ENCODE peak calls at places on chromosomes 12 and 14, in six cellular contexts. One of them, this sample, is unnamed. For H3K4me1 and H3K27me3, the result is how much of the 10 kb centered on the place peaks cover.

GRCh38 chr14:61140271-61140670 is 140.9 kb downstream of the TMEM30B start:
- DNase-seq in IMR-90: peak
- DNase-seq in neural progenitor cell: no peak
- DNase-seq in tibial artery: no peak
- DNase-seq in left ventricle myocardium inferior: no peak
- DNase-seq in HCT116: no peak
- DNase-seq in this sample: no peak

GRCh38 chr14:96417254-96417653 is 25.3 kb downstream of the AK7 start:
- DNase-seq in IMR-90: no peak
- DNase-seq in neural progenitor cell: no peak
- DNase-seq in tibial artery: no peak
- DNase-seq in left ventricle myocardium inferior: no peak
- DNase-seq in HCT116: no peak
- DNase-seq in this sample: no peak

GRCh38 chr12:108214486-108214885 is 85.4 kb downstream of the WSCD2 start:
- DNase-seq in IMR-90: peak
- DNase-seq in neural progenitor cell: peak
- DNase-seq in tibial artery: no peak
- DNase-seq in left ventricle myocardium inferior: peak
- DNase-seq in HCT116: no peak
- DNase-seq in this sample: no peak

GRCh38 chr14:95039259-95039992 is 117.9 kb downstream of the DICER1 start:
- DNase-seq in IMR-90: no peak
- DNase-seq in neural progenitor cell: no peak
- DNase-seq in tibial artery: no peak
- DNase-seq in left ventricle myocardium inferior: no peak
- DNase-seq in HCT116: no peak
- DNase-seq in this sample: peak

GRCh38 chr14:52950410-52950897 is 396 bp downstream of the FERMT2 start:
- DNase-seq in IMR-90: peak
- DNase-seq in neural progenitor cell: peak
- DNase-seq in tibial artery: peak
- DNase-seq in left ventricle myocardium inferior: peak
- DNase-seq in HCT116: no peak
- DNase-seq in this sample: peak

GRCh38 chr14:89954045-89955021 is at the start of gene EFCAB11:
- DNase-seq in IMR-90: peak
- DNase-seq in neural progenitor cell: peak
- DNase-seq in tibial artery: peak
- DNase-seq in left ventricle myocardium inferior: peak
- DNase-seq in HCT116: peak
- DNase-seq in this sample: peak

GRCh38 chr14:39426605-39427004 is 5.6 kb downstream of the FBXO33 start:
- DNase-seq in IMR-90: peak
- DNase-seq in neural progenitor cell: no peak
- DNase-seq in tibial artery: no peak
- DNase-seq in left ventricle myocardium inferior: no peak
- DNase-seq in HCT116: no peak
- DNase-seq in this sample: no peak

GRCh38 chr12:95259368-95259767 is 41.8 kb downstream of the VEZT start:
- DNase-seq in IMR-90: no peak
- DNase-seq in neural progenitor cell: no peak
- DNase-seq in tibial artery: no peak
- DNase-seq in left ventricle myocardium inferior: no peak
- DNase-seq in HCT116: no peak
- DNase-seq in this sample: no peak

GRCh38 chr14:64504310-64504896 is at the start of gene ZBTB1:
- DNase-seq in IMR-90: peak
- DNase-seq in neural progenitor cell: peak
- DNase-seq in tibial artery: peak
- DNase-seq in left ventricle myocardium inferior: peak
- DNase-seq in HCT116: peak
- DNase-seq in this sample: peak

GRCh38 chr14:77103954-77104353 is 5.9 kb downstream of the CIPC start:
- DNase-seq in IMR-90: no peak
- DNase-seq in neural progenitor cell: no peak
- DNase-seq in tibial artery: no peak
- DNase-seq in left ventricle myocardium inferior: no peak
- DNase-seq in HCT116: no peak
- DNase-seq in this sample: no peak

GRCh38 chr14:22556990-22557623 is 31.9 kb downstream of the DAD1 start:
- DNase-seq in IMR-90: peak
- DNase-seq in neural progenitor cell: peak
- DNase-seq in tibial artery: peak
- DNase-seq in left ventricle myocardium inferior: peak
- DNase-seq in HCT116: peak
- DNase-seq in this sample: peak

GRCh38 chr12:49615725-49616124 is 7.6 kb upstream of the PRPF40B start:
- DNase-seq in IMR-90: peak
- DNase-seq in neural progenitor cell: no peak
- DNase-seq in tibial artery: no peak
- DNase-seq in left ventricle myocardium inferior: no peak
- DNase-seq in HCT116: no peak
- DNase-seq in this sample: no peak

GRCh38 chr12:105773501-105773900 is 365.3 kb downstream of the NUAK1 start:
- DNase-seq in IMR-90: no peak
- DNase-seq in neural progenitor cell: no peak
- DNase-seq in tibial artery: no peak
- DNase-seq in left ventricle myocardium inferior: no peak
- DNase-seq in HCT116: no peak
- DNase-seq in this sample: no peak

GRCh38 chr12:68310370-68310769 is 21.8 kb downstream of the MDM1 start:
- DNase-seq in IMR-90: peak
- DNase-seq in neural progenitor cell: no peak
- DNase-seq in tibial artery: no peak
- DNase-seq in left ventricle myocardium inferior: no peak
- DNase-seq in HCT116: no peak
- DNase-seq in this sample: no peak

GRCh38 chr14:62079035-62079434 is 316.8 kb downstream of the SNAPC1 start:
- DNase-seq in IMR-90: no peak
- DNase-seq in neural progenitor cell: peak
- DNase-seq in tibial artery: no peak
- DNase-seq in left ventricle myocardium inferior: no peak
- DNase-seq in HCT116: no peak
- DNase-seq in this sample: no peak

GRCh38 chr14:50335389-50335788 is 23.3 kb downstream of the DMAC2L start:
- DNase-seq in IMR-90: peak
- DNase-seq in neural progenitor cell: peak
- DNase-seq in tibial artery: peak
- DNase-seq in left ventricle myocardium inferior: peak
- DNase-seq in HCT116: no peak
- DNase-seq in this sample: peak

GRCh38 chr12:106493531-106493930 is 89.3 kb upstream of the RFX4 start:
- DNase-seq in IMR-90: no peak
- DNase-seq in neural progenitor cell: peak
- DNase-seq in tibial artery: no peak
- DNase-seq in left ventricle myocardium inferior: no peak
- DNase-seq in HCT116: no peak
- DNase-seq in this sample: no peak

GRCh38 chr12:57809425-57809824 is 9.1 kb downstream of the AVIL start:
- DNase-seq in IMR-90: no peak
- DNase-seq in neural progenitor cell: no peak
- DNase-seq in tibial artery: no peak
- DNase-seq in left ventricle myocardium inferior: no peak
- DNase-seq in HCT116: no peak
- DNase-seq in this sample: no peak

GRCh38 chr12:25959069-25959961 is 833 bp downstream of the RASSF8 start:
- DNase-seq in IMR-90: peak
- DNase-seq in neural progenitor cell: peak
- DNase-seq in tibial artery: peak
- DNase-seq in left ventricle myocardium inferior: peak
- DNase-seq in HCT116: no peak
- DNase-seq in this sample: peak

GRCh38 chr12:11836282-11836963 is 186.9 kb downstream of the ETV6 start:
- DNase-seq in IMR-90: no peak
- DNase-seq in neural progenitor cell: no peak
- DNase-seq in tibial artery: no peak
- DNase-seq in left ventricle myocardium inferior: no peak
- DNase-seq in HCT116: no peak
- DNase-seq in this sample: no peak

GRCh38 chr12:111767362-111768158 is 827 bp downstream of the ALDH2 start:
- DNase-seq in IMR-90: peak
- DNase-seq in neural progenitor cell: peak
- DNase-seq in tibial artery: no peak
- DNase-seq in left ventricle myocardium inferior: no peak
- DNase-seq in HCT116: peak
- DNase-seq in this sample: no peak

GRCh38 chr14:100691395-100692025 is 35.2 kb upstream of the DLK1 start:
- DNase-seq in IMR-90: no peak
- DNase-seq in neural progenitor cell: no peak
- DNase-seq in tibial artery: no peak
- DNase-seq in left ventricle myocardium inferior: no peak
- DNase-seq in HCT116: no peak
- DNase-seq in this sample: no peak

GRCh38 chr14:59280961-59281360 is 92.5 kb downstream of the DAAM1 start:
- DNase-seq in IMR-90: no peak
- DNase-seq in neural progenitor cell: no peak
- DNase-seq in tibial artery: no peak
- DNase-seq in left ventricle myocardium inferior: no peak
- DNase-seq in HCT116: no peak
- DNase-seq in this sample: no peak

GRCh38 chr14:99229654-99230215 is 42.3 kb downstream of the BCL11B start:
- DNase-seq in IMR-90: no peak
- DNase-seq in neural progenitor cell: no peak
- DNase-seq in tibial artery: no peak
- DNase-seq in left ventricle myocardium inferior: no peak
- DNase-seq in HCT116: no peak
- DNase-seq in this sample: no peak

DNA sequence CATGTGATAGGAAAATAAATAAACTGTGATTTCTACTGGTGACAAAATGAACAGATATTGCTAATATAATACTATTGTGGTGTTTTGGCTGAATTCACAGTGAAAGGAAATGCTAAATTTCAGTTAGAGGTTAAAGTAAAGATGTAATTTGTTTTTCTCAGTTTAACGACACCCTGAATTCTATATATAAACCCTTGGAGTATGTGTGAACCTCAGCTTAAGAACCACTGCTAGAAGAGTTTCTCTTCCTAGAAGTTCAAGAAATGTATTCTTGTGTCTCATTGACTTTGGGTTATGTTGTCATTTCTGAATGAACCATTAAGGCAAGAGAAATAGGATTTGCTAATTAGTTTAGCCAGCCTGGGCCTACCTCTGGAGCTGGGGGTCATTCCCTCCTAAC is 8.2 kb downstream of the FBXO34 start:
- DNase-seq in IMR-90: no peak
- DNase-seq in neural progenitor cell: no peak
- DNase-seq in tibial artery: no peak
- DNase-seq in left ventricle myocardium inferior: no peak
- DNase-seq in HCT116: no peak
- DNase-seq in this sample: no peak
- H3K4me1 ChIP-seq in IMR-90: under half
- H3K4me1 ChIP-seq in neural progenitor cell: under half
- H3K4me1 ChIP-seq in tibial artery: under half
- H3K4me1 ChIP-seq in left ventricle myocardium inferior: half or more
- H3K4me1 ChIP-seq in HCT116: under half
- H3K4me1 ChIP-seq in this sample: under half

DNA sequence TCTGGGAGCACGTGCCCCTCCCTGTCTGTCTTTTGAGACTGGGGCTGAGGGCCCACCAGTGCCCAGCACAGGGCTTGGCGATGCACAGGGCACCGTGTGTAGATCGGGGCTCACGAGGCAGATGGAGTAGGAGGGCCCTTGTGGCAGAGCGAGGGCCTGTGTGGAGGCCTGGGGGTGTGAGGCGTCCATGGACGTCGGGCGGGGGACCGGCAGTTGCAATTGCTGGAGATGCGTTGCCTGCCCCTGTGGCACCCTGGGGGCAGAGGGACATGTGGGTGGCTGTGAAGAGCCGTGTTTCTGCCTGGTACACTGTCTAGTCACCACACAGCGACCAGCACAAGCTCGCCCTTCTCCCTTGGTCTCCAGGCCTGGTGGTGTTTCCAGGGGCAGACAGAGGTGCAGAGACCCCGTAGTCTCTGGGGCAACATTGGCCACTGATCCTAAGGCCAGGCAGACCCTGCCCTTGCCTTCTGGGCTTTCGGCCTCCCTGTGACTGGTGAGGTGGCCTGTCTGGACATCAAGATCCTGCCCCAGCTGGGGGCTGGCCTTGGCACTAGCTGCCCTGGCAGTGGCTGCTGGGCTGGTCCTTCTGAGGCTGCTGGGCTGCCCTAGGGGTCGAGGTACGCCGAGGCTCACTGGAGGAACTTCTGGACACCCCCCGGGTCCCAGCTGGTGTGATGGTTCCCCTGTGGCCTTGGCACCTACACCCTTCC is 14.5 kb downstream of the KIF26A start:
- DNase-seq in IMR-90: no peak
- DNase-seq in neural progenitor cell: no peak
- DNase-seq in tibial artery: no peak
- DNase-seq in left ventricle myocardium inferior: no peak
- DNase-seq in HCT116: no peak
- DNase-seq in this sample: no peak
- H3K27me3 ChIP-seq in IMR-90: under half
- H3K27me3 ChIP-seq in neural progenitor cell: under half
- H3K27me3 ChIP-seq in tibial artery: under half
- H3K27me3 ChIP-seq in left ventricle myocardium inferior: under half
- H3K27me3 ChIP-seq in HCT116: under half
- H3K27me3 ChIP-seq in this sample: under half

DNA sequence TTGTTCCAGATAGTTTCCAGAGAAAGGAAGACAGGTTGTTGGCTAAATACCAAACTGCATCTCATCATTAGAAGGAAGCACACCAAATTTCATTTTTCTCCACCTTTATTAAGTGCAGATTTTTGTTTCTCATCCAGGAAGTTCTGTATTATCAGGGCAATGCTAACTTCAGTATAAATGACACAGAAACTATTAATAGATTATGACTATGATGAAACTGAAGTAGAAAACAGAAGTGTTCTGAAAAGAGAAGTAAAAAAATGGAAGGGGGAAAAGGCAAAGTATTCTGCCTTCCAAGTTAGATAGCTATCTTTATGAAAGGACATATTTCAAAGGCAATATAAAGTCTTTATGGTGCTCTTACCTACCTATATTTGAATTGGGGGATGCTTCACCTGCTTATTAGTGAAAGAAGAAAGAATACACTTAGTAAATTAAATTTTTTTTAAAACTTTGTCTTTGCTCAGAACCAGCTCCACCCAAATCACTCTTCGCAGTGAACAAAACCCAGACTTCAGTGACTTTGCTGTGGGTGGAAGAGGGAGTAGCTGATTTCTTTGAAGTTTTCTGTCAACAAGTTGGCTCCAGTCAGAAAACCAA is 223.9 kb downstream of the PTPRO start:
- DNase-seq in IMR-90: no peak
- DNase-seq in neural progenitor cell: no peak
- DNase-seq in tibial artery: no peak
- DNase-seq in left ventricle myocardium inferior: no peak
- DNase-seq in HCT116: no peak
- DNase-seq in this sample: no peak
- H3K4me3 ChIP-seq in IMR-90: no peak
- H3K4me3 ChIP-seq in neural progenitor cell: no peak
- H3K4me3 ChIP-seq in tibial artery: peak
- H3K4me3 ChIP-seq in left ventricle myocardium inferior: peak
- H3K4me3 ChIP-seq in HCT116: no peak
- H3K4me3 ChIP-seq in this sample: no peak

DNA sequence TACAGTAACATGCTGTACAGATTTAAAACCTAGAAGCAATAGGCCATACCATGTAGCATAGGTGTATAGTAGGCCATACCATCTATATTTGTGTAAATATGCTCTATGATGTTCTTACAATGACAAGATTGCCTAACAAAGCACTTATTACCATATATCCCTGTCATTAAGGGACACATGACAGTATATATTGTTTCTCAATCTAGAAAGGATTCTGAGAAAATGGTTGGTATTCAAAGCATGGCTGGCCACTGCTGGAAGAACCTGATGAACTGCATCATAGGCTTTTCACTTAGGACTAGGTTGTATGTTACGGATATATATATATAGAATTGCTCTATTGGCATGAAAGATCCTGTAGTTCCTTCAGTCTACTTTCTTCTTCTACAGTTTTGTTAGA is 125.2 kb upstream of the SLC38A2 start:
- DNase-seq in IMR-90: no peak
- DNase-seq in neural progenitor cell: no peak
- DNase-seq in tibial artery: no peak
- DNase-seq in left ventricle myocardium inferior: no peak
- DNase-seq in HCT116: no peak
- DNase-seq in this sample: no peak
- H3K4me1 ChIP-seq in IMR-90: under half
- H3K4me1 ChIP-seq in neural progenitor cell: under half
- H3K4me1 ChIP-seq in tibial artery: under half
- H3K4me1 ChIP-seq in left ventricle myocardium inferior: under half
- H3K4me1 ChIP-seq in HCT116: under half
- H3K4me1 ChIP-seq in this sample: under half